ENCODE peak calls at places on chromosomes 13 and 19, in ten cellular contexts. V is psoas muscle, O is spleen, Z is BE2C, J is uterus, C is tibial artery, F is pancreas, B is left ventricle myocardium inferior, I is prostate gland, L is stomach. S is an unnamed sample. For H3K36me3, the result is how much of the 10 kb centered on the place peaks cover.

GRCh38 chr19:51572415-51572814 is 1.3 kb downstream of the ZNF175 start:
- DNase-seq in V (no peak), O (no peak), Z (no peak), J (no peak), C (no peak), F (no peak), B (no peak), I (no peak), L (no peak), S (no peak)

GRCh38 chr19:55624109-55625003 is at the start of gene ZNF784:
- DNase-seq in V (peak), O (peak), Z (peak), J (peak), C (peak), F (peak), B (peak), I (peak), L (peak), S (no peak)

GRCh38 chr13:114303700-114304327 is 10.5 kb upstream of the CHAMP1 start:
- DNase-seq in V (no peak), O (peak), Z (no peak), J (no peak), C (no peak), F (no peak), B (no peak), I (no peak), L (no peak), S (no peak)

GRCh38 chr19:54164369-54165068 is 5.0 kb upstream of the LENG1 start:
- DNase-seq in V (peak), O (no peak), Z (peak), J (peak), C (no peak), F (peak), B (no peak), I (peak), L (peak), S (no peak)

GRCh38 chr13:106467406-106468122 is 67.9 kb downstream of the EFNB2 start:
- DNase-seq in V (no peak), O (no peak), Z (no peak), J (no peak), C (no peak), F (no peak), B (no peak), I (no peak), L (no peak), S (no peak)

GRCh38 chr19:51183629-51184028 is 41.3 kb upstream of the CD33 start:
- DNase-seq in V (no peak), O (no peak), Z (no peak), J (no peak), C (no peak), F (no peak), B (no peak), I (no peak), L (no peak), S (no peak)

GRCh38 chr19:5838437-5839311 is 828 bp downstream of the FUT6 start:
- DNase-seq in V (no peak), O (no peak), Z (no peak), J (no peak), C (no peak), F (no peak), B (no peak), I (no peak), L (no peak), S (no peak)

GRCh38 chr19:7104783-7105447 is 35.4 kb downstream of the ZNF557 start:
- DNase-seq in V (no peak), O (no peak), Z (no peak), J (no peak), C (peak), F (no peak), B (no peak), I (no peak), L (no peak), S (no peak)

GRCh38 chr13:97254809-97255208 is 32.7 kb downstream of the MBNL2 start:
- DNase-seq in V (no peak), O (no peak), Z (no peak), J (no peak), C (no peak), F (no peak), B (no peak), I (no peak), L (no peak), S (no peak)

GRCh38 chr19:15173746-15174404 is 26.9 kb downstream of the NOTCH3 start:
- DNase-seq in V (no peak), O (no peak), Z (no peak), J (no peak), C (no peak), F (no peak), B (no peak), I (no peak), L (no peak), S (no peak)

GRCh38 chr13:64186503-64186902 is 2770.9 kb upstream of the PCDH20 start:
- DNase-seq in V (no peak), O (no peak), Z (no peak), J (no peak), C (no peak), F (no peak), B (no peak), I (no peak), L (no peak), S (peak)

GRCh38 chr13:111897846-111898215 is 169.1 kb upstream of the SOX1 start:
- DNase-seq in V (no peak), O (no peak), Z (no peak), J (no peak), C (no peak), F (no peak), B (no peak), I (no peak), L (no peak), S (no peak)

GRCh38 chr13:67052550-67053237 is 177.4 kb downstream of the PCDH9 start:
- DNase-seq in V (no peak), O (no peak), Z (no peak), J (no peak), C (no peak), F (no peak), B (no peak), I (no peak), L (no peak), S (no peak)

GRCh38 chr13:32391101-32391620 is 36.8 kb downstream of the N4BP2L1 start:
- DNase-seq in V (no peak), O (no peak), Z (no peak), J (no peak), C (no peak), F (no peak), B (no peak), I (no peak), L (no peak), S (no peak)

GRCh38 chr13:111115841-111116500 is 861 bp downstream of the ARHGEF7 start:
- DNase-seq in V (peak), O (no peak), Z (no peak), J (peak), C (peak), F (no peak), B (peak), I (no peak), L (no peak), S (peak)

GRCh38 chr13:35979378-35979911 is 151.7 kb downstream of the DCLK1 start:
- DNase-seq in V (peak), O (no peak), Z (no peak), J (peak), C (peak), F (peak), B (peak), I (no peak), L (peak), S (peak)

GRCh38 chr19:3626473-3627350 is at the start of gene CACTIN:
- DNase-seq in V (peak), O (peak), Z (peak), J (peak), C (peak), F (peak), B (peak), I (peak), L (peak), S (peak)

GRCh38 chr19:52171321-52172169 is at the start of gene ZNF836:
- DNase-seq in V (peak), O (peak), Z (peak), J (peak), C (peak), F (peak), B (peak), I (peak), L (peak), S (no peak)

GRCh38 chr19:33302974-33303790 is 848 bp upstream of the CEBPA start:
- DNase-seq in V (peak), O (peak), Z (peak), J (peak), C (no peak), F (peak), B (peak), I (peak), L (peak), S (no peak)

GRCh38 chr19:50702870-50703829 is 16.5 kb downstream of the SHANK1 start:
- DNase-seq in V (peak), O (peak), Z (peak), J (no peak), C (no peak), F (no peak), B (no peak), I (no peak), L (no peak), S (no peak)

GRCh38 chr13:48176781-48177180 is 56.2 kb upstream of the ITM2B start:
- DNase-seq in V (no peak), O (no peak), Z (no peak), J (no peak), C (no peak), F (no peak), B (no peak), I (no peak), L (no peak), S (no peak)

GRCh38 chr19:14795078-14795721 is 16.8 kb upstream of the ADGRE2 start:
- DNase-seq in V (no peak), O (no peak), Z (no peak), J (no peak), C (no peak), F (no peak), B (no peak), I (no peak), L (no peak), S (no peak)

GRCh38 chr13:113118328-113119021 is 4.1 kb upstream of the F10 start:
- DNase-seq in V (no peak), O (peak), Z (no peak), J (no peak), C (peak), F (no peak), B (no peak), I (no peak), L (peak), S (no peak)

GRCh38 chr13:28805193-28805819 is 14.8 kb upstream of the MTUS2 start:
- DNase-seq in V (no peak), O (no peak), Z (peak), J (no peak), C (no peak), F (no peak), B (peak), I (no peak), L (no peak), S (no peak)

GRCh38 chr13:90717451-90717936 is 630.0 kb upstream of the MIR17HG start:
- DNase-seq in V (no peak), O (no peak), Z (no peak), J (no peak), C (no peak), F (no peak), B (no peak), I (no peak), L (no peak), S (peak)

GRCh38 chr13:71115301-71115700 is 751.7 kb downstream of the DACH1 start:
- DNase-seq in V (no peak), O (no peak), Z (no peak), J (no peak), C (no peak), F (no peak), B (no peak), I (no peak), L (no peak), S (no peak)

GRCh38 chr19:34337747-34338146 is 27.2 kb upstream of the GPI start:
- DNase-seq in V (no peak), O (no peak), Z (no peak), J (no peak), C (no peak), F (peak), B (no peak), I (no peak), L (no peak), S (no peak)

GRCh38 chr19:29645911-29646310 is 19.4 kb upstream of the PLEKHF1 start:
- DNase-seq in V (peak), O (peak), Z (no peak), J (no peak), C (no peak), F (peak), B (peak), I (peak), L (peak), S (no peak)

GRCh38 chr19:10461047-10461949 is 41.0 kb downstream of the PDE4A start:
- DNase-seq in V (peak), O (peak), Z (peak), J (peak), C (peak), F (peak), B (peak), I (peak), L (peak), S (peak)

GRCh38 chr19:36008336-36008978 is at the start of gene SYNE4:
- DNase-seq in V (no peak), O (no peak), Z (no peak), J (no peak), C (no peak), F (peak), B (no peak), I (peak), L (peak), S (no peak)

GRCh38 chr19:30004403-30004802 is 62.4 kb downstream of the URI1 start:
- DNase-seq in V (no peak), O (no peak), Z (no peak), J (no peak), C (no peak), F (no peak), B (no peak), I (no peak), L (no peak), S (no peak)

GRCh38 chr13:71118779-71119364 is 748.1 kb downstream of the DACH1 start:
- DNase-seq in V (no peak), O (no peak), Z (no peak), J (no peak), C (no peak), F (no peak), B (no peak), I (no peak), L (no peak), S (no peak)

GRCh38 chr19:49324801-49325491 is at the start of gene SLC6A16:
- DNase-seq in V (no peak), O (no peak), Z (no peak), J (no peak), C (no peak), F (no peak), B (no peak), I (no peak), L (no peak), S (no peak)

GRCh38 chr19:45130888-45131615 is 29.7 kb downstream of the NKPD1 start:
- DNase-seq in V (no peak), O (no peak), Z (peak), J (no peak), C (no peak), F (no peak), B (no peak), I (peak), L (peak), S (no peak)

GRCh38 chr19:47479701-47480503 is 4.1 kb downstream of the KPTN start:
- DNase-seq in V (peak), O (no peak), Z (no peak), J (no peak), C (no peak), F (no peak), B (no peak), I (no peak), L (no peak), S (no peak)

GRCh38 chr19:24159707-24160106 is 72.7 kb downstream of the ZNF254 start:
- DNase-seq in V (no peak), O (no peak), Z (no peak), J (no peak), C (no peak), F (no peak), B (no peak), I (no peak), L (no peak), S (no peak)

GRCh38 chr19:38699647-38700349 is 44.5 kb downstream of the CAPN12 start:
- DNase-seq in V (no peak), O (no peak), Z (no peak), J (no peak), C (no peak), F (no peak), B (no peak), I (no peak), L (no peak), S (no peak)

GRCh38 chr13:30744056-30744684 is 8.8 kb downstream of the ALOX5AP start:
- DNase-seq in V (no peak), O (peak), Z (no peak), J (peak), C (no peak), F (no peak), B (no peak), I (peak), L (peak), S (no peak)

DNA sequence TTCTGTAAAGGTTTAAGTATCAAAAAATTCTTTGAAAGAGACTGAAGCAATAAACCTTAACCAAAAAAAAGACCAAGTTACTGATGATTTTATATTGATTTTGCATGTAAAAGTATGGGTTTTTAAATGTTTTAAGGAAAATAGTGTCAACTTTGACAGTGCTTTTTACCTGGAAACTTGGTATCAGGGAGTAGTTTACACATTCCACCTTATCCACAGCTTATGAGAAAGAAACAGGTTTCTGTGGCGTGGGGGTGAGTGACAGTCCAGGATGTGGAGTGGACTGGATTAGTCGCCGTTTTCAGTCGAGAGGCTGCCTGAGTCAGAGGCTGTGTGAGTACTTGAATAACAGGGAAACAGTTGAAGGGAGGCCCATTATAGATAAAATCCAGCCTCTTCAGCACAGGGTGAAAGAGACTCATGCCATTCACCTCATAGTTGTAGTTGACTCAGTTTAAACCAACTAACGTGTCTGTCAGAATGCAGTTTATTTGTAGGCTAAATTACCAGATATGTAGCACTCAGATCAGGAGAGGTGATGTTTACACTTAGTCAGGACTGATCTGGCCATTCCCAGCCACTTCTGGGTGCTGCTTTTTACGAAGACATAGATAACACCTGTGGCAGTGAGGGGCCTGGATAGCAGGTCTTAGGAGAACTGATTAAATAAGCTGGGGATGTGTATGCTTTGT is 595 bp upstream of the GPR183 start:
- DNase-seq in V (no peak), O (no peak), Z (no peak), J (no peak), C (peak), F (no peak), B (no peak), I (no peak), L (no peak), S (no peak)
- H3K4me3 ChIP-seq in V (no peak), O (no peak), Z (no peak), J (no peak), C (peak), F (no peak), B (no peak), I (no peak), L (no peak), S (no peak)

DNA sequence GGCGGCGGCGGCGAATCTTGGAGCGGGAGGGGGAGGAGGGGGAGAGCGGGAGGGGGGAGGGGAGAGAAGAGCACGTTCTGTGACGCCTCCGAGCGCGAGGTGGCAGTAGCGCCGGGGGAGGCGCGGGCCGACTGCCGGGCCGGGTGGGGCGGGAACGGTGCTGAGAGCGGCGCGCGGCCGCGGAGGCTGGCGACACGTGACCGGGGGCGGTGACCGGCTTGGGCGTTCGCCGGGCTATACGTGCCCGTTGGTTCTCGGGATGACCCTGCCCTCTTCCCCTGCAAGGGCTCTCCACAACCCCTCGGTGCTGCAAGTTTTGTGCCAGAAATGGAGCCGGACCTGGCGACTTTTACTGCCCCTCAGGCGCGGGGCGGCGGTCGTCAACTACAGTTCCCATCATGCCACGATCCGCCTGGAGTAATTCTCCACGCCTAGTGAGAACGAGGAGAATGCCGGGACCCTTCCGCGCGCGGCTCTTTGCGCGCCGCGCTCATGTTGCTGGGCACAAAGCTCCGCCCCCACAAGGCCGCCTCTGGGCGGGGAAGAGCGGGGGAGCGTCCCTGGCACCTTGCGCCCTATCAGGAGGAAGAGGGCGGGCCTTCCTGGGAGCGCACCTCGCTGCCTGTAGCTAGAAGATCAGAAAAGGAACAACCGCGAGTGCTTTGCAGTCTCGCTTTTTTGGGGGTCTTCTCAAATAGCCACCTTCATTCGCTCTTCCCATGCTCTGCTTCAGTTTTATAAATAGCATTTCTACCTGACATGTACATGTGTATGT is at the start of gene KPNA3:
- DNase-seq in V (peak), O (peak), Z (peak), J (peak), C (peak), F (peak), B (peak), I (peak), L (peak), S (peak)
- TF ChIP-seq CTCF in V (no peak), O (no peak), Z (no peak), J (peak), C (peak), F (no peak), B (peak), I (peak), L (no peak), S (no peak)

DNA sequence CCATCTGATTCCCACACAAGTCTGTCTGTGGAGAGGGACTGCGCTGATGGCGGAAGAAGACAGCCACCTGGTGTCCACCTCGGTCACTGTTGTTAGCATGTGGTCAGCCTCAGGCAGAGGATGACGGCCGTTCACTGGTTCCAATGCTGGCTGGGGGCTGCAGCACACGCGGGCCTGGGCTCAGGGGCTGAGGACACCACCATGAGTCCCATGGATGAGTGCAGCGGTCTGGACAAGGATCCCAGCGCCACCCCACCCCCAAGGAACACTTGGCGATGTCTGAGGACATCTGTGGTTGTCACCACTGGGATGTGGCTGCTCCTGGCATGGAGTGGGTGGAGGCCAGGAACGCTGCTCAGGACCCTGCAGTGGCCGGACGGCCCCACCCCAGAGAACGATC is 10.9 kb downstream of the DPP9 start:
- DNase-seq in V (peak), O (no peak), Z (no peak), J (no peak), C (no peak), F (no peak), B (peak), I (no peak), L (no peak), S (no peak)
- H3K36me3 ChIP-seq in V (half or more), O (under half), Z (half or more), J (under half), C (half or more), F (under half), B (half or more), I (under half), L (half or more), S (under half)

GRCh38 chr13:51803422-51804294 is at the start of gene DHRS12:
- DNase-seq in V (peak), O (peak), Z (peak), J (peak), C (peak), F (peak), B (peak), I (peak), L (peak), S (no peak)
- H3K4me3 ChIP-seq in V (peak), O (peak), Z (peak), J (peak), C (peak), F (peak), B (peak), I (peak), L (peak), S (peak)

GRCh38 chr13:102724923-102725322 is 30.1 kb upstream of the METTL21C start:
- DNase-seq in V (no peak), O (no peak), Z (no peak), J (no peak), C (no peak), F (no peak), B (no peak), I (no peak), L (no peak), S (no peak)

GRCh38 chr13:102726430-102726829 is 31.6 kb upstream of the METTL21C start:
- DNase-seq in V (no peak), O (no peak), Z (no peak), J (no peak), C (no peak), F (no peak), B (no peak), I (no peak), L (no peak), S (no peak)

GRCh38 chr13:102729560-102730275 is 34.9 kb upstream of the METTL21C start:
- DNase-seq in V (no peak), O (no peak), Z (no peak), J (no peak), C (no peak), F (no peak), B (no peak), I (no peak), L (no peak), S (no peak)
- TF ChIP-seq CTCF in V (no peak), O (no peak), Z (peak), J (no peak), C (no peak), F (no peak), B (no peak), I (no peak), L (no peak), S (no peak)

S was measured in BJ.